ENCODE peak calls at places on chromosomes 1 and 21, in seven cellular contexts. I, P, O, X, N, T and E are unnamed samples.

GRCh38 chr1:58246549-58246948 is 300.0 kb downstream of the OMA1 start:
- DNase-seq in P (no peak), X (no peak), N (no peak), O (no peak), T (no peak), I (no peak), E (no peak)

GRCh38 chr1:227532019-227532619 is 31.2 kb upstream of the ZNF678 start:
- DNase-seq in N (no peak), I (peak), X (peak), P (no peak), T (peak), O (no peak), E (no peak)

GRCh38 chr1:172476218-172476811 is 32.4 kb upstream of the PIGC start:
- DNase-seq in T (no peak), O (no peak), N (no peak), X (peak), P (no peak), I (peak), E (no peak)

GRCh38 chr1:37763791-37764741 is 854 bp downstream of the EPHA10 start:
- DNase-seq in X (peak), T (peak), N (peak), I (peak), O (peak), P (peak), E (no peak)

GRCh38 chr1:206703647-206704046 is 18.9 kb downstream of the MAPKAPK2 start:
- DNase-seq in X (no peak), I (no peak), P (no peak), T (no peak), O (peak), N (no peak), E (no peak)

GRCh38 chr1:153619171-153619570 is 3.0 kb upstream of the S100A14 start:
- DNase-seq in X (no peak), O (no peak), P (no peak), I (no peak), T (no peak), N (no peak), E (no peak)

GRCh38 chr1:26582836-26583460 is 53.4 kb downstream of the RPS6KA1 start:
- DNase-seq in X (no peak), N (no peak), T (no peak), O (peak), I (peak), P (peak), E (peak)

GRCh38 chr1:178650950-178651461 is 74.0 kb upstream of the RALGPS2 start:
- DNase-seq in X (peak), T (no peak), N (peak), I (no peak), P (peak), O (no peak), E (peak)

GRCh38 chr1:58584082-58584895 is 7.2 kb upstream of the TACSTD2 start:
- DNase-seq in X (peak), O (no peak), P (peak), N (peak), I (peak), T (peak), E (peak)

GRCh38 chr1:241926141-241926540 is 31.4 kb upstream of the BECN2 start:
- DNase-seq in T (no peak), I (no peak), O (no peak), P (no peak), N (no peak), X (no peak), E (no peak)

GRCh38 chr21:37088196-37088595 is 15.1 kb downstream of the TTC3 start:
- DNase-seq in X (no peak), T (no peak), I (no peak), O (no peak), N (no peak), P (no peak), E (no peak)

GRCh38 chr1:230561570-230561969 is 80.7 kb upstream of the COG2 start:
- DNase-seq in I (no peak), X (no peak), N (no peak), P (no peak), T (no peak), O (no peak), E (no peak)

GRCh38 chr1:12597792-12598191 is 20.2 kb downstream of the DHRS3 start:
- DNase-seq in I (no peak), N (no peak), T (no peak), X (peak), P (no peak), O (no peak), E (no peak)

GRCh38 chr1:11982010-11982392 is 1.8 kb downstream of the MFN2 start:
- DNase-seq in O (no peak), T (peak), N (no peak), I (no peak), P (peak), X (no peak), E (peak)

GRCh38 chr21:33880626-33881025 is 35.0 kb downstream of the ATP5PO start:
- DNase-seq in T (no peak), N (no peak), O (no peak), X (no peak), P (no peak), I (no peak), E (no peak)

GRCh38 chr1:111843177-111843576 is 87.5 kb downstream of the DDX20 start:
- DNase-seq in I (no peak), T (no peak), O (no peak), N (no peak), P (no peak), X (no peak), E (no peak)

GRCh38 chr21:16353764-16354163 is 624.0 kb downstream of the USP25 start:
- DNase-seq in N (no peak), P (no peak), I (no peak), X (no peak), O (no peak), T (peak), E (no peak)

GRCh38 chr1:85683292-85684025 is 24.8 kb downstream of the ZNHIT6 start:
- DNase-seq in P (peak), N (no peak), T (no peak), I (no peak), X (no peak), O (no peak), E (no peak)

GRCh38 chr1:6016191-6016865 is 24.1 kb upstream of the NPHP4 start:
- DNase-seq in T (no peak), I (peak), N (no peak), P (peak), X (no peak), O (no peak), E (peak)

GRCh38 chr1:2539312-2539907 is 9.3 kb upstream of the HES5 start:
- DNase-seq in P (no peak), I (no peak), T (peak), X (peak), O (no peak), N (no peak), E (no peak)

GRCh38 chr1:159071970-159072582 is 4.5 kb downstream of the AIM2 start:
- DNase-seq in N (peak), I (peak), O (no peak), T (peak), X (peak), P (peak), E (peak)

GRCh38 chr1:218488986-218489385 is 143.8 kb downstream of the TGFB2 start:
- DNase-seq in I (no peak), X (peak), T (no peak), O (no peak), P (no peak), N (no peak), E (no peak)

GRCh38 chr1:15355968-15356621 is 53.6 kb upstream of the EFHD2 start:
- DNase-seq in P (peak), O (no peak), N (no peak), X (no peak), I (peak), T (no peak), E (peak)

GRCh38 chr1:47424336-47424982 is 8.4 kb downstream of the FOXE3 start:
- DNase-seq in I (peak), X (peak), T (peak), O (no peak), N (no peak), P (peak), E (peak)

GRCh38 chr1:160261526-160261877 is 847 bp downstream of the DCAF8 start:
- DNase-seq in T (peak), P (peak), X (peak), N (peak), I (peak), O (peak), E (peak)

GRCh38 chr1:84619383-84620093 is 45.3 kb upstream of the CTBS start:
- DNase-seq in T (peak), N (no peak), I (peak), X (peak), O (peak), P (peak), E (peak)

GRCh38 chr1:206734499-206735142 is 36.0 kb upstream of the IL19 start:
- DNase-seq in N (no peak), T (peak), P (peak), I (peak), O (peak), X (peak), E (peak)

GRCh38 chr1:6348511-6349191 is 44.9 kb downstream of the ACOT7 start:
- DNase-seq in X (peak), O (peak), I (peak), T (no peak), N (peak), P (no peak), E (no peak)

GRCh38 chr1:154313066-154313356 is 7.9 kb upstream of the AQP10 start:
- DNase-seq in X (no peak), T (peak), O (no peak), P (no peak), N (no peak), I (no peak), E (no peak)

GRCh38 chr21:44517175-44517899 is 22.7 kb downstream of the KRTAP10-1 start:
- DNase-seq in N (no peak), T (peak), O (no peak), P (no peak), I (no peak), X (peak), E (no peak)